ENCODE peak calls at places on chromosome 13, in six cellular contexts. N is H9, J is fibroblast of the aortic adventitia, F is GM23338, P is B cell, U is WTC11. M is an unnamed sample.
A peak's percentile ranks its signal among the peaks of the same experiment; 100 is the strongest.

GRCh38 chr13:37618554-37618953 is 20.0 kb upstream of the POSTN start:
- DNase-seq in N (no peak), F (no peak), J (peak; percentile 89), U (no peak), P (no peak), M (no peak)

GRCh38 chr13:76775031-76775740 is 111.0 kb downstream of the KCTD12 start:
- DNase-seq in J (peak; percentile 39), U (no peak), N (no peak), P (no peak), F (no peak), M (no peak)

GRCh38 chr13:94711561-94712286 is 621 bp downstream of the SOX21 start:
- DNase-seq in P (no peak), F (peak; percentile 56), J (no peak), N (peak; percentile 54), U (peak; percentile 41), M (peak; percentile 45)

GRCh38 chr13:94433055-94433947 is 46.2 kb downstream of the DCT start:
- DNase-seq in P (peak; percentile 4), U (peak; percentile 18), F (peak; percentile 62), N (peak; percentile 41), J (no peak), M (no peak)

GRCh38 chr13:59776924-59777690 is 386.6 kb downstream of the DIAPH3 start:
- DNase-seq in U (no peak), N (no peak), J (peak; percentile 93), F (no peak), P (no peak), M (no peak)

GRCh38 chr13:43306364-43306763 is 283.0 kb downstream of the DNAJC15 start:
- DNase-seq in N (no peak), P (no peak), J (no peak), U (no peak), F (no peak), M (no peak)

GRCh38 chr13:28584873-28585317 is 74.0 kb upstream of the POMP start:
- DNase-seq in J (peak; percentile 59), P (no peak), N (no peak), U (no peak), F (no peak), M (no peak)

GRCh38 chr13:44013666-44014291 is 134.1 kb downstream of the LACC1 start:
- DNase-seq in P (no peak), J (peak; percentile 62), F (no peak), U (no peak), N (no peak), M (no peak)

GRCh38 chr13:23671902-23672301 is 101.7 kb downstream of the TNFRSF19 start:
- DNase-seq in F (no peak), J (no peak), U (no peak), P (no peak), N (no peak), M (no peak)

GRCh38 chr13:77620138-77620537 is 77.3 kb upstream of the SLAIN1 start:
- DNase-seq in U (no peak), P (no peak), J (no peak), F (no peak), N (no peak), M (no peak)

GRCh38 chr13:43057653-43058317 is 34.4 kb downstream of the DNAJC15 start:
- DNase-seq in U (peak; percentile 23), N (peak; percentile 43), F (peak; percentile 27), J (no peak), P (no peak), M (no peak)

GRCh38 chr13:109844396-109844795 is 58.0 kb upstream of the IRS2 start:
- DNase-seq in J (peak; percentile 28), F (peak; percentile 10), P (no peak), U (no peak), N (no peak), M (no peak)

GRCh38 chr13:95603887-95604533 is 40.5 kb downstream of the DZIP1 start:
- DNase-seq in F (no peak), N (no peak), J (peak; percentile 21), U (no peak), P (no peak), M (no peak)

GRCh38 chr13:111337741-111338140 is 17.3 kb downstream of the TEX29 start:
- DNase-seq in F (no peak), J (no peak), U (no peak), P (no peak), N (peak; percentile 9), M (no peak)

GRCh38 chr13:98129059-98129741 is 13.7 kb upstream of the FARP1 start:
- DNase-seq in N (peak; percentile 8), P (no peak), J (no peak), U (no peak), F (no peak), M (no peak)
- TF ChIP-seq CTCF in N (no peak), P (no peak), J (no peak), U (no peak), F (no peak), M (no peak)

DNA sequence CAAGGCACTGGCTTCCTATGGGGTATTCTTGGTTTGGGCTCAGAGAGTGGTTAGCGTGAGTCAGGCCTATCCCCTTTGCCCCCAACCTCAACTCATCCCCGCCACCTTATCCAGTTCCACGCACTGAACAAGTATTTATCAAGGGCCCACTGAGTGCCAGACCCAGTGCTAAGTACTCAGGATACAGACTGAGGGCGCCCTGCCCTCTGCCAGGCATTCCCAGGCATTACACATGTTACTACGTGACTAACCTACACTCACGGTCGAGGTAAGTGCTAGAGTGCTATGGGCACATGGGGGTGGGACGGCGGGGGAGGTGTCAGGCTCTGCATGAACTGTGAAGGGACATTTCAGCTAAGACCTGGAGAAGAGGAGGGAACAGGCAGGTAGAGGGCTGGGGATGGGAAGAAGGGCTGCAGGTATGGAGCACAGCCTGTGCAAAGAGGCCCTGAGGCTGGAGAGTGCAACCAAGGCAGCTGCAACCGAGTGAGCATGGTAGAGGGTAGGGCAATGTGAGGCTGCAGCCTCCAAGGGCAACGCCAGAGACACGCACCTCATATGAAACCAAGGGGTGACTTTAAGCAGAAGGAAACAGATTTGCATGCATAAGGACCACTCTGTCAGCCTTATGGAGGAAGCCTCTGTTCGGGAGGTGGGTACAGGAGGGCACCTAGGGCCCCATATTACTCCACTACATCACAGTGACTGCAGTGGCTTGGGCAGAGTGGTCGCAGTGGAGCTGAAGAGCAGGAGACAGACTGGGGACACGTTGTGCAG is 22.5 kb downstream of the DHRS12 start:
- DNase-seq in F (peak; percentile 74), U (peak; percentile 56), P (no peak), N (peak; percentile 57), J (no peak), M (no peak)
- TF ChIP-seq CTCF in F (peak; percentile 70), U (no peak), P (no peak), N (peak; percentile 65), J (no peak), M (no peak)

DNA sequence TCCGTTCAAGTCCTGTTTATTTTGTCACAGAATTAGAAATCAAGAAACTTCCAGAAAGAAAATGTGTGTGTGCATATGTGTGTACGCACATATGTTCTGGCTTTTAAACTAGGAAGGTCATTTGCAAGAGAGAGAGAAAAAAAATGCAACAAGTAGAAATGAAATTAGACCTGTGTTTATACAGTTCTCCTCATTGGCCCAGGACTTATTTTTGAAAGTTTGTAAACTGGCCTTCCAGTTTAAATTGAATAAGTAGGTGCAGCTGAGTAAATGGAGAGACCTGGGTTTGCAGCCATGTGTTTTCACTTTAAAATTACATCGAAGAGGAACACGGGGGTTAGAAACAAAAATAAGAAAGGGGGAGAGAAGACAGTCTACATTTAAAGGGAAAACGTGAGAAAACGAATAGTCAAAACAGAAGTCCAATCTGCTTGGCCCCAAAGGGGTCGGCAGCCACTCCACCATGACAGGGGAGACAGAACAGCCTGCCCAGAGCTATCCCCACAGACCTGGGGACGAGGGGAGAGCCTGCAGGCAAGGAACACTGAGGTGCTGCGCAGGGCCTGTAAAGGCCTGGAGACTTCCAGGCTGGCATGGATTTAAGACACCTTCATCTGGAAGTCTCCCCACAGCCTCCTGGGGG is 216.8 kb upstream of the MAB21L1 start:
- DNase-seq in P (no peak), J (no peak), F (no peak), N (peak; percentile 7), U (no peak), M (no peak)
- TF ChIP-seq CTCF in P (no peak), J (no peak), F (no peak), N (no peak), U (no peak), M (no peak)

DNA sequence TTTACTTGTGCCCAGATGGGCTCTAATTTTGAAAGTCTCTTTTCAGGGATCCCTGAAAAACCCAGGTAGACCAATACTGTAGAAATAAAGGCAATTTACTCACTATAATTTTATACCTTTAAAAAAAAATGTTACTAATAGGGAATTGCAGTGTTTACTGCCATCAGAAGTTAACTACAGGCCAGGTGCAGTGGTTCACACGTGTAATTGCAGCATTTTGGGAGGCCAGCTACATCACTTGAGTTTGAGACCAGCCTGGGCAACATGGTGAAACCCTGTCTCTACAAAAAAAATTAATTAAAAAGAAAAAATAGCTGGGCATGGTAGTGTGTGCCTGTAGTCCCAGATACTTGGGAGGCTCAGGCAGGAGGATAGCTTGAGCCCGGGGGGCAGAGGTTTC is 10.2 kb downstream of the USP12 start:
- DNase-seq in N (no peak), U (no peak), P (no peak), F (no peak), J (no peak), M (no peak)
- TF ChIP-seq CTCF in N (no peak), U (no peak), P (no peak), F (no peak), J (no peak), M (no peak)

GRCh38 chr13:92044351-92044750 is 645.9 kb downstream of the GPC5 start:
- DNase-seq in F (no peak), P (no peak), N (no peak), U (no peak), J (no peak), M (no peak)
- TF ChIP-seq CTCF in F (no peak), P (no peak), N (no peak), U (no peak), J (no peak), M (no peak)

DNA sequence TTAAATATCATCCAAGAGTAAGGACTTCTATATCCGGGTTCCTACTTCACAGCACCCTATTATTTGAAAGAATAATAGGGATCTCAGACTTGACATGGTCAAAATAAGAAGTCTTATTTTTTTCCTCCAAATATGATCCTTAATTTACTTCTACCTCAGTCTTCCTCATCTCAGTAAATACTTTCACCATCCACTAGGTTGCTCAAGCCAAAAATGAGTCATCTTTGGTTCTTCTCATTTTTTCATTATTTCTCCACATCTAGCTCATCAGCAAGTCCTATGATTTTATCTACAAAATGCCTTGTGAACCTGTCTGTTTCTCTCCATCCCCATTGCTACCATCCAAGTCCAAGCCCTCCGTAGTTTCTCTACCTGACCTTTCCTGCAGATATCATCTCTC is 121.9 kb upstream of the GJB6 start:
- DNase-seq in N (no peak), U (no peak), F (no peak), P (no peak), J (peak; percentile 56), M (no peak)
- TF ChIP-seq CTCF in N (peak; percentile 25), U (no peak), F (no peak), P (no peak), J (peak; percentile 42), M (peak; percentile 24)

GRCh38 chr13:106036870-106037269 is 498.6 kb downstream of the EFNB2 start:
- DNase-seq in U (peak; percentile 24), F (peak; percentile 39), N (peak; percentile 47), P (no peak), J (no peak), M (no peak)
- TF ChIP-seq CTCF in U (no peak), F (peak; percentile 54), N (peak; percentile 42), P (no peak), J (no peak), M (no peak)

DNA sequence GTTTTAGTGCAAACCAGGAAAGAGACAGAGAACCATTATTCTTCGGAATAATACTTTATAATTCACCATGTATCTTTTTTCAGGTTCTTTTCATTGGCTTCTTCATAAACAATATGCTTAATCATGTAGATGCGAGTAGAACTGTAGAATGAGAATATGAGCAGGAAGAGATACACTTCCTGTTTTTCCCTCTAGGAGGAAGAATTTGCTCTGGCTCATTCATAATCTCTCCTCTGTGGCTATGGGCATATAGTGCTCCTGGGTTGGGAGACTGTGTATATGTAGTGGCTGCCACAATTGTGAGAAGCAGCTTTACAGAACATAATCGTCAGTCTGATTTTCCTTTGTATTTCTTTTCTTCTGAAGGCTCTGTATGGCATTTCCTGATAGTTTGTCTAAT is 2.8 kb upstream of the DCLK1 start:
- DNase-seq in J (peak; percentile 41), F (peak; percentile 20), N (no peak), P (no peak), U (no peak), M (no peak)
- TF ChIP-seq CTCF in J (peak; percentile 52), F (no peak), N (no peak), P (no peak), U (no peak), M (no peak)